ENCODE peak calls at places on chromosomes 11 and 22, in six cellular contexts. One of them, this sample, is unnamed.
A peak's percentile ranks its signal among the peaks of the same experiment; 100 is the strongest.

GRCh38 chr11:100536979-100537378 is 150.1 kb upstream of the ARHGAP42 start:
- DNase-seq in neural progenitor cell: no peak
- DNase-seq in K562: no peak
- DNase-seq in fibroblast of lung: no peak
- DNase-seq in GM23248: no peak
- DNase-seq in astrocyte: no peak
- DNase-seq in this sample: no peak

GRCh38 chr22:18032455-18033101 is 8.2 kb upstream of the MICAL3 start:
- DNase-seq in K562: no peak
- DNase-seq in fibroblast of lung: peak; percentile 89
- DNase-seq in GM23248: peak; percentile 95
- DNase-seq in astrocyte: peak; percentile 81
- DNase-seq in neural progenitor cell: peak; percentile 19
- DNase-seq in this sample: peak; percentile 92

GRCh38 chr22:29788339-29789279 is 21.4 kb downstream of the UQCR10 start:
- DNase-seq in fibroblast of lung: no peak
- DNase-seq in GM23248: no peak
- DNase-seq in K562: no peak
- DNase-seq in neural progenitor cell: no peak
- DNase-seq in astrocyte: no peak
- DNase-seq in this sample: no peak

GRCh38 chr11:36261094-36261493 is 28.1 kb downstream of the COMMD9 start:
- DNase-seq in neural progenitor cell: no peak
- DNase-seq in K562: no peak
- DNase-seq in astrocyte: no peak
- DNase-seq in fibroblast of lung: no peak
- DNase-seq in GM23248: no peak
- DNase-seq in this sample: no peak

GRCh38 chr11:72579816-72580647 is 94.2 kb downstream of the PDE2A start:
- DNase-seq in K562: no peak
- DNase-seq in astrocyte: no peak
- DNase-seq in GM23248: no peak
- DNase-seq in neural progenitor cell: no peak
- DNase-seq in fibroblast of lung: no peak
- DNase-seq in this sample: no peak

GRCh38 chr11:76788661-76789442 is 5.7 kb downstream of the TSKU start:
- DNase-seq in fibroblast of lung: no peak
- DNase-seq in GM23248: no peak
- DNase-seq in neural progenitor cell: no peak
- DNase-seq in K562: no peak
- DNase-seq in astrocyte: no peak
- DNase-seq in this sample: peak; percentile 99

GRCh38 chr11:92628401-92629292 is 340.8 kb upstream of the MTNR1B start:
- DNase-seq in GM23248: peak; percentile 50
- DNase-seq in fibroblast of lung: peak; percentile 74
- DNase-seq in neural progenitor cell: no peak
- DNase-seq in K562: no peak
- DNase-seq in astrocyte: peak; percentile 62
- DNase-seq in this sample: no peak

GRCh38 chr11:120137611-120138521 is at the start of gene TRIM29:
- DNase-seq in fibroblast of lung: no peak
- DNase-seq in GM23248: no peak
- DNase-seq in K562: peak; percentile 20
- DNase-seq in neural progenitor cell: no peak
- DNase-seq in astrocyte: no peak
- DNase-seq in this sample: peak; percentile 76

GRCh38 chr11:77065878-77066228 is 918 bp upstream of the CAPN5 start:
- DNase-seq in GM23248: peak; percentile 88
- DNase-seq in fibroblast of lung: peak; percentile 52
- DNase-seq in K562: no peak
- DNase-seq in astrocyte: peak; percentile 29
- DNase-seq in neural progenitor cell: peak; percentile 48
- DNase-seq in this sample: no peak

DNA sequence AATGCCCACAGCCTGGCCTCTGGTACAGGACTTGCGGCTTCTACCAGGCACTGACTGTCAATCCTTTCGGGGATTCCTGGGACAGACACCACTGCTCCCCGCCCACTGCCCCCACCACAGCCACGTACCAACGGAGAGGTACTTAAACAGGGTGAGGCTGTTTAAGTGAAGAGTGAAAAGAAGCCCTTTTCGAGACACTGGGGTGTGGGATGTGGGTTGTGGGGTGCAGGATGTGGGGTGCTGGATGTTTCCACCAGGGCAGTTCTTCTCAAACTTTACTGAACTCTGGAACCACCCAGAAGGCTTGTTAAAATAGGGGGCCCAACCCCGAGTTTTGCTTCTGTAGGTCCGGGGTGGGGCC is 34.2 kb upstream of the PRR5 start:
- DNase-seq in fibroblast of lung: no peak
- DNase-seq in K562: no peak
- DNase-seq in neural progenitor cell: no peak
- DNase-seq in GM23248: peak; percentile 49
- DNase-seq in astrocyte: no peak
- DNase-seq in this sample: no peak
- H2AFZ ChIP-seq in fibroblast of lung: no peak overlapping the region
- H2AFZ ChIP-seq in K562: no peak overlapping the region
- H2AFZ ChIP-seq in neural progenitor cell: peak overlapping the region; percentile 93
- H2AFZ ChIP-seq in GM23248: peak overlapping the region; percentile 96
- H2AFZ ChIP-seq in astrocyte: peak overlapping the region; percentile 10
- H2AFZ ChIP-seq in this sample: no peak overlapping the region

GRCh38 chr11:26837154-26837553 is 115.3 kb upstream of the SLC5A12 start:
- DNase-seq in fibroblast of lung: no peak
- DNase-seq in astrocyte: no peak
- DNase-seq in neural progenitor cell: no peak
- DNase-seq in GM23248: no peak
- DNase-seq in K562: no peak
- DNase-seq in this sample: no peak

GRCh38 chr11:26839911-26840705 is 118.2 kb upstream of the SLC5A12 start:
- DNase-seq in neural progenitor cell: no peak
- DNase-seq in astrocyte: peak; percentile 9
- DNase-seq in fibroblast of lung: peak; percentile 25
- DNase-seq in GM23248: no peak
- DNase-seq in K562: no peak
- DNase-seq in this sample: no peak

GRCh38 chr11:26830218-26830617 is 108.4 kb upstream of the SLC5A12 start:
- DNase-seq in neural progenitor cell: no peak
- DNase-seq in K562: no peak
- DNase-seq in GM23248: no peak
- DNase-seq in astrocyte: no peak
- DNase-seq in fibroblast of lung: no peak
- DNase-seq in this sample: no peak

GRCh38 chr11:26830757-26831156 is 108.9 kb upstream of the SLC5A12 start:
- DNase-seq in astrocyte: no peak
- DNase-seq in K562: no peak
- DNase-seq in neural progenitor cell: no peak
- DNase-seq in fibroblast of lung: no peak
- DNase-seq in GM23248: no peak
- DNase-seq in this sample: no peak

DNA sequence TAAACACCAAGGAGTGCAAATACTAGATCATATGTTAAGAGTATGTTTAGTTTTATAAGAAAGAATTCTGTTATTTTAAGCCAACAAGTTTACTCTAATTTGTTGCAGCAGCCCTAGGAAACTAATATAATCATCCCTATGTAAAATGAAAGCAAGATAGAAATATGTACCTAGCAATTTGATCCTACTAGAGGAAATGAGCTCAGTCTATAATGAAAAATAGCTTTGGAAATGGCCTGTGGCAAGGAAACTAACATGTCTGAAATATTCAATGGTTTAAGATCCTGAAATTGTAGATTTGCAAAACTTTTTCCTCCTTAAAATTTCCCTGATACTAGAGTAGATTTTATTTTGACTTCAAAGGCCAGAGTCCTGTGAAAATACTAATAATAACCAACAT is 112.7 kb upstream of the SLC5A12 start:
- DNase-seq in neural progenitor cell: no peak
- DNase-seq in GM23248: no peak
- DNase-seq in astrocyte: no peak
- DNase-seq in fibroblast of lung: no peak
- DNase-seq in K562: no peak
- DNase-seq in this sample: no peak
- TF ChIP-seq EZH2 in neural progenitor cell: no peak
- TF ChIP-seq EZH2 in GM23248: no peak
- TF ChIP-seq EZH2 in astrocyte: no peak
- TF ChIP-seq EZH2 in fibroblast of lung: no peak
- TF ChIP-seq EZH2 in K562: no peak
- TF ChIP-seq EZH2 in this sample: no peak

DNA sequence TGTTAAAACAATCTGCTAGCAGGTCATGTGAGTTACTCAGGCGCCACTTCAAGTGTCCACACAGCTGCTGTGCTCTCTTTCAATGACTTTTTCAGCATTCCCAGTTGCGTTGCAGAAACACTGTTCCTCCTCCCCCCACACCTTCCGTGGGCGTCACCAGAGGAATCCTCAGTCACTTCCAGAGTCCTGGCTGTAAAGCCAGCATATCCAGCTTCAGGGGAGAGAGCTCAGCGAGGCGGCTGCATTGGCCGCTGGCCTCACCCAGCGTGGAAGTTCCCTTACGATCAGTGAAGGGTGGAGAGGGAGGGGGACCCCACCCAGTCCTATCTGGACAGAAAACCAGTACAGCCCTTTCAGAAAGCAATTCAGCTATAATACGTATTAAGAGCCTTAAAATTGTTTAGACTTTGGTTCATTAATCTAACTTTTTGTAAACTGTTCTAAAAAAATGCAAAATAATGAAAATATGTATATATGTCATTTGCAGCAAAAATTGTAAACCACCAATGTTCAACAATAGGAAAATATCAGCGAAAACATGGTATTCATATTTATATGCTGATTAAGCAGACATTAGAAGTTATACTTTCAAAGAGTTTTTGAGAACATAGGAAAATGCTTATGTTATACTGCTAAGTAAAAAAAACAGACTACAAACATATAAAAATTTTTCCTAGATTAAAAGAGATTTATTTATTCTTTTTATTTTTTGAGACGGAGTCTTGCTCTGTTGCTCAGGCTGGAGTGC is 2.8 kb upstream of the ANO9 start:
- DNase-seq in GM23248: peak; percentile 77
- DNase-seq in neural progenitor cell: no peak
- DNase-seq in astrocyte: peak; percentile 18
- DNase-seq in fibroblast of lung: peak; percentile 34
- DNase-seq in K562: peak; percentile 68
- DNase-seq in this sample: peak; percentile 52
- H2AFZ ChIP-seq in GM23248: peak overlapping the region; percentile 83
- H2AFZ ChIP-seq in neural progenitor cell: no peak overlapping the region
- H2AFZ ChIP-seq in astrocyte: peak overlapping the region; percentile 66
- H2AFZ ChIP-seq in fibroblast of lung: peak overlapping the region; percentile 37
- H2AFZ ChIP-seq in K562: peak overlapping the region; percentile 94
- H2AFZ ChIP-seq in this sample: peak overlapping the region; percentile 82

DNA sequence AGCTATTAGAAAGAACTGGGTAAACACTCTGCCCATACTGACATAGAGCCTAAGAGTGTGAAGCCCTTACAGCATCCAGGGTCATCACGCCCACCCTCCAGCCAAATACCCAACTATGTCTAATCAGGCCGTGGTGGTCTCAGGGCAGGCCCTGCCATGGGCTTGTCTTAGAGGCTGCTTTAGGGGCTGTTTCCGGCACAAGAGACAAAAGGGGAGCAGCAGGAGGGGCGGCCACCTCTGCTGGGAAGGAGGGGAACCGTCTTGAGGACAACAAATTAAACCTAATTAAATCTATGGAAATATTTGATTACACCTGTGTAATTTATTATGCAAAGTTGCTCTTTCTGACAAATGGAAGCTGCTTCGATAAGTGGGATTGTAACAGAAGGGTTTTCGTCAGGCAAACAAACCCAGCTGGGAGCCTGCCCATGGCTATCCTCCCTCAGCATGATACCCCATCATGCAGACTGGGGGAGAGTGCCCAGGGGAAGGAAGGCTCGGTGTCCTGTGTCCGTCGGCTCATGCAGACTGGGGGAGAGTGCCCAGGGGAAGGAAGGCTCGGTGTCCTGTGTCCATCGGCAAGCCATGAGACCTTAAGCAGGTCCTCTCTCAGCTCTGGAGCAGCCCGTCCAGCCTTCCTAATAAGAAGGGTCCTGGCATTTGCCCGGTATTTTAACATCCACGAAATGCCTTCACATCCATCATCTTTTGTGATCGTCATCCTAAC is 163.6 kb upstream of the B3GAT1 start:
- DNase-seq in GM23248: no peak
- DNase-seq in neural progenitor cell: no peak
- DNase-seq in astrocyte: no peak
- DNase-seq in K562: no peak
- DNase-seq in fibroblast of lung: no peak
- DNase-seq in this sample: no peak
- TF ChIP-seq EZH2 in GM23248: no peak
- TF ChIP-seq EZH2 in neural progenitor cell: no peak
- TF ChIP-seq EZH2 in astrocyte: no peak
- TF ChIP-seq EZH2 in K562: no peak
- TF ChIP-seq EZH2 in fibroblast of lung: no peak
- TF ChIP-seq EZH2 in this sample: no peak

GRCh38 chr22:32325416-32325801 is 32.3 kb upstream of the RFPL3 start:
- DNase-seq in K562: no peak
- DNase-seq in GM23248: no peak
- DNase-seq in neural progenitor cell: no peak
- DNase-seq in fibroblast of lung: no peak
- DNase-seq in astrocyte: no peak
- DNase-seq in this sample: no peak
- H2AFZ ChIP-seq in K562: no peak overlapping the region
- H2AFZ ChIP-seq in GM23248: no peak overlapping the region
- H2AFZ ChIP-seq in neural progenitor cell: no peak overlapping the region
- H2AFZ ChIP-seq in fibroblast of lung: no peak overlapping the region
- H2AFZ ChIP-seq in astrocyte: no peak overlapping the region
- H2AFZ ChIP-seq in this sample: no peak overlapping the region

GRCh38 chr22:38080847-38081635 is 2.9 kb downstream of the SLC16A8 start:
- DNase-seq in neural progenitor cell: peak; percentile 74
- DNase-seq in K562: no peak
- DNase-seq in fibroblast of lung: peak; percentile 41
- DNase-seq in GM23248: peak; percentile 67
- DNase-seq in astrocyte: peak; percentile 30
- DNase-seq in this sample: peak; percentile 35
- TF ChIP-seq EZH2 in neural progenitor cell: peak; percentile 63
- TF ChIP-seq EZH2 in K562: no peak
- TF ChIP-seq EZH2 in fibroblast of lung: peak; percentile 48
- TF ChIP-seq EZH2 in GM23248: no peak
- TF ChIP-seq EZH2 in astrocyte: peak; percentile 19
- TF ChIP-seq EZH2 in this sample: no peak

DNA sequence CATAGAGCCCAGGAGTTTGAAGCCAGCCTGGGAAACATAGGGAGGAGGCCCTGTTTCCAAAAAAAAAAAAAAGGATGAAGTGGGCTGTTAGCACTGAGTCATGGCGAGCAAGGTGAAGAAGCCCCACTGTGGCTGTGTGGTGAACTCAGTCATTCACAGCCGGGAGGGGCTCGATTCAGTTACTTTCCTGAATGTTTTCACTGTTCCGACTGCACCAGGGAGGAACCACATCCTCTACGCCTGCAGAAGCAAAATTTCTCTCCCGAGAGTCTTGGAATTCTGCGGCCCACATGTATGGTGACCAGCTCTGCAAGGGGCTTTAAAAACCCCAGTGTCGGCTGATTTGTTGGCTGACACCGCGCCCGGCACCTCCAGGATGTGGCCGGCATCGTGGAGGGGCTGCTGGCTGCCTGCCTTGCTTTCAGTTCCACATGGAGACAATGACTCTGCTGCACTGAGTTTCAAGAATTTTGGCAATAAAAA is 27.8 kb upstream of the GRAMD4 start:
- DNase-seq in astrocyte: peak; percentile 89
- DNase-seq in GM23248: peak; percentile 89
- DNase-seq in fibroblast of lung: peak; percentile 92
- DNase-seq in K562: no peak
- DNase-seq in neural progenitor cell: peak; percentile 0
- DNase-seq in this sample: peak; percentile 31
- H2AFZ ChIP-seq in astrocyte: no peak overlapping the region
- H2AFZ ChIP-seq in GM23248: peak overlapping the region; percentile 46
- H2AFZ ChIP-seq in fibroblast of lung: no peak overlapping the region
- H2AFZ ChIP-seq in K562: no peak overlapping the region
- H2AFZ ChIP-seq in neural progenitor cell: no peak overlapping the region
- H2AFZ ChIP-seq in this sample: peak overlapping the region; percentile 39

GRCh38 chr22:45010532-45010900 is 711 bp upstream of the PHF21B start:
- DNase-seq in fibroblast of lung: no peak
- DNase-seq in astrocyte: no peak
- DNase-seq in GM23248: no peak
- DNase-seq in K562: no peak
- DNase-seq in neural progenitor cell: no peak
- DNase-seq in this sample: no peak
- TF ChIP-seq EZH2 in fibroblast of lung: no peak
- TF ChIP-seq EZH2 in astrocyte: no peak
- TF ChIP-seq EZH2 in GM23248: peak; percentile 76
- TF ChIP-seq EZH2 in K562: no peak
- TF ChIP-seq EZH2 in neural progenitor cell: no peak
- TF ChIP-seq EZH2 in this sample: peak; percentile 63

This sample was measured in PC-3.